ENCODE peak calls at places on chromosomes 4 and X, in seven cellular contexts. J, R, M, L, G, O and Z are unnamed samples.

GRCh38 chr4:2415881-2416563 is 2.4 kb downstream of the ZFYVE28 start:
- DNase-seq in R (no peak), L (no peak), O (no peak), M (no peak), J (no peak), G (no peak), Z (no peak)

GRCh38 chr4:64643841-64644240 is 234.6 kb upstream of the TECRL start:
- DNase-seq in J (no peak), O (no peak), L (no peak), G (no peak), R (no peak), M (no peak), Z (no peak)

GRCh38 chr4:128775916-128776315 is 33.6 kb upstream of the JADE1 start:
- DNase-seq in G (no peak), J (no peak), L (no peak), M (no peak), R (no peak), O (no peak), Z (no peak)

GRCh38 chrX:41666251-41666650 is 22.5 kb upstream of the GPR34 start:
- DNase-seq in R (no peak), G (no peak), M (no peak), L (no peak), O (peak; percentile 36), J (peak; percentile 41), Z (no peak)

GRCh38 chr4:16794816-16795445 is 103.5 kb downstream of the LDB2 start:
- DNase-seq in R (no peak), O (peak; percentile 60), M (peak; percentile 22), G (peak; percentile 46), L (peak; percentile 29), J (peak; percentile 51), Z (peak; percentile 64)

GRCh38 chr4:184193556-184194525 is 23.8 kb downstream of the ENPP6 start:
- DNase-seq in G (no peak), M (no peak), O (no peak), R (no peak), J (peak; percentile 32), L (no peak), Z (no peak)

GRCh38 chrX:57573754-57574153 is 18.1 kb upstream of the ZXDB start:
- DNase-seq in R (no peak), M (no peak), J (peak; percentile 57), L (no peak), G (no peak), O (peak; percentile 17), Z (peak; percentile 38)

GRCh38 chr4:73729534-73730165 is 10.7 kb upstream of the CXCL8 start:
- DNase-seq in L (peak; percentile 30), R (peak; percentile 37), O (peak; percentile 92), J (peak; percentile 86), G (peak; percentile 48), M (peak; percentile 62), Z (peak; percentile 81)

GRCh38 chr4:128668566-128668965 is 140.9 kb upstream of the JADE1 start:
- DNase-seq in M (no peak), L (no peak), J (no peak), G (no peak), O (no peak), R (no peak), Z (no peak)

GRCh38 chr4:181819951-181820350 is 423.3 kb upstream of the TENM3 start:
- DNase-seq in R (no peak), J (no peak), L (no peak), O (peak; percentile 49), G (no peak), M (no peak), Z (no peak)

GRCh38 chr4:114057746-114058145 is 78.3 kb upstream of the ARSJ start:
- DNase-seq in R (no peak), J (no peak), O (no peak), L (no peak), G (no peak), M (no peak), Z (peak; percentile 74)

DNA sequence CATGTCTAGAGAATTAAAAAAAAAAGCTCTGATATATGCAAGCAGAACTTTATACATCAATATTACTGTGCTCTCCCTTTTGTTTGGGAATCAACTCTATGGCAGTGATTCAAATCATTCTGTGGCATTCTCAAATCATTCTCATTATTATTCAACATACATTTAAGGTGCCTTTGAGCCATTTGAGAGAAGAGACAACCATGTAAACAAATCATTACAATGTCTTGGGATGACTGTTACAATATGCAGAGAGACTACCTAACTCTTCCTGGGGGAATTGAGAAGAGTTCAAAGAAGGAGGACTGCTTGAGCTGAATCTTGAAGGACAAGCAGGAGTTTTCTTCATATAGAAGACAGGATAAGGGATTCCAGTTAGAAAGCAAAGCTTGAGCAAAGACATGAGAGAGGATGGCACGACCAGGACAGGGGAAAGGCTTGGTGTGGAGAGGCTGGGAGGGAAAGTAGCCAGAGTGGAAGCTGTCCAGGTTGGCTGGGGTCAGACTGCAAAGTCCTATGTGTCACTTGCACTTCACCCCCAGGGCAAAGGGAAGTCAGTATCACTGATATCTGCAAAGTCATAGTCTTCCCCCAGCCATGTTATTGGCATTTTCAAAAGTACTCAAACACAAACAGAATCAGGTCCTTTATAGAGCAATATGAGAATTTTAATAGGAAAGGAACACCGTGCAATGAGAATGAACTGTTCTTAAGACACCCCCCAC is 9.0 kb downstream of the SEC24D start:
- DNase-seq in J (no peak), R (no peak), L (no peak), M (no peak), O (no peak), G (no peak), Z (no peak)
- TF ChIP-seq CTCF in J (no peak), R (no peak), L (no peak), M (no peak), O (no peak), G (no peak), Z (no peak)

DNA sequence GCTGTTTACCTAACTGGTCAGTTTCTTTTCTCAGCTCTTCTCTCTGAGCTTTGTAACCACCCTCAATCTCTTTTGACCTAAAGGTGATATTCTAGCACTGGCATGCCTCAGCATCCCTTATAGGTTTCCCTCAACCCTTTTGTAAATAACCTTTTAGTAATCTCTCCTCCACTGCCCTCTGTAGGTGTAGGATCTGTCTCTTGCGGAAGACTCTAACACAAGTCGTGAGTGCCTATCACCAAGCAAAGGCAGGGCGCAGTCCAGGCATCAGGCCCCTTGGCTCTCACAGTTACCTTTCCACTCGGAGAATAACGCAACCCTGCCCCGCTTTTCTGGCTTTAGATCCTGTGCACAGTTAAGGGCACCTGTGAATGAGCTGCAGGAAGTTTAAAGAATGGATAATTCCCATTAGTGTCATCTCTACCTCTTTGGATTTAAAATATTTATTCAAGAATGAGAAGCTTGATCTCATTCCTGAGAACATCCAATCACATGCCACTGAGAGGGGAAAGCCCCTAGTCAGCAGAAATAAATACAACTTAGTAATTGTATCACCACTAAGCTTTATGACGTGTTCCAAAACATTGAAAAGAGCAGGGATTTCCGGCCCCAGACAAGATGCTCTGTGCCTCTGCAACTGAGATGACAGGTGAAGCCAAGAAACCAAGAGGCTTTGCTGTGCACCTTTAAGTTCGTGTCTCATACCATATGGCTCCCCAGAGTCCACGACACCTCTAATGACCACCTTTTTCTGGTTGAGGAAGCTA is 58.8 kb downstream of the SPINK2 start:
- DNase-seq in G (no peak), L (no peak), R (no peak), O (no peak), M (no peak), J (no peak), Z (no peak)
- TF ChIP-seq CTCF in G (no peak), L (no peak), R (no peak), O (no peak), M (no peak), J (no peak), Z (no peak)

GRCh38 chr4:153131478-153132069 is 72.7 kb upstream of the TRIM2 start:
- DNase-seq in M (no peak), O (no peak), R (no peak), G (no peak), L (no peak), J (no peak), Z (no peak)
- TF ChIP-seq CTCF in M (no peak), O (peak; percentile 25), R (no peak), G (no peak), L (no peak), J (no peak), Z (peak; percentile 13)

DNA sequence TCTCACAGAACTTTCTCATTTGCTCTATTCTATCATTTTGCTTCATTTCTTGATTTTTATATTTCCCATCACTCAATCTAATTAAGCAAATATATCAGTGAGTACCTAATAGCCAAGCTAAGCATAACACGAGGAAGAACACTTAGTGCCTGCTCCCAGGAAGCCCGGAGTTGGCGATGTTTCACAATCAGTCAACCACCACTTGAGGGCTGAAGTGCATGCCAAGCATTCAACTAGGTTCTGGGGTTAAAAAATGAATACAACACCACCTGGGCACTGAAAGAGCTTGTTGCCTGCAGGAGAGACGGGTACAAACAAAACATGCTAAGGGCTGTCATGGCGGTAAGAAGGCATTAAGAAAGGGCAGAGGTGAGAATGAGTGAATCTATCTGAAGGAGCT is 47.5 kb downstream of the UCHL1 start:
- DNase-seq in J (no peak), L (no peak), R (no peak), M (no peak), G (no peak), O (no peak), Z (peak; percentile 22)
- TF ChIP-seq CTCF in J (no peak), L (no peak), R (no peak), M (no peak), G (no peak), O (no peak), Z (no peak)

DNA sequence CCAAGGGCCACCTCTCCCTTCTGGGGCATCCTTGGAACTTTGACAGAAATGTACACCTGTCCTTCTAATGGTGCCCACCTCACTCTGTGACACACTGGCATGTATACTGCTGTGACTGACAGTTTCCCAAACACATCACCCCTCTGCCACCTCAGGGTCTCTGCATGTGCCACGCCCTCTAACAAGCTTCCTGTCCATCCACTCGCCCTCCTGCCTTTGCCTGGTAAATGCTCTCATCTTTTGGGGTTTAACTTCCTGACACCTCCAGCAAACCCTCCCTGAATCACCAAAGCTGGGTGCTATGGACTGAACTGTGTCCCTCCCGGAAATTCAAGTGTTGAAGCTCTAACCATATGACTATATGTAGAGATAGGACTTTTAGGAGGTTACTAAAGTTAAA is 95.8 kb downstream of the AFAP1 start:
- DNase-seq in R (no peak), G (no peak), J (no peak), M (no peak), O (no peak), L (no peak), Z (peak; percentile 5)
- TF ChIP-seq CTCF in R (no peak), G (no peak), J (no peak), M (no peak), O (no peak), L (no peak), Z (no peak)